ENCODE peak calls at places on chromosomes 1 and 21, in seven cellular contexts. G, O, X, T, I, R and F are unnamed samples.

GRCh38 chr1:172745014-172745413 is 86.1 kb downstream of the FASLG start:
- DNase-seq in R (peak; percentile 91), G (peak; percentile 92), O (peak; percentile 53), I (no peak), T (peak; percentile 89), X (peak; percentile 85), F (peak; percentile 94)

GRCh38 chr1:227661495-227661894 is 73.6 kb downstream of the JMJD4 start:
- DNase-seq in O (no peak), R (no peak), X (no peak), T (no peak), G (no peak), I (no peak), F (no peak)

GRCh38 chr1:227318852-227319607 is 738 bp upstream of the CDC42BPA start:
- DNase-seq in R (peak; percentile 58), I (peak; percentile 38), O (peak; percentile 66), X (no peak), G (peak; percentile 65), T (peak; percentile 56), F (peak; percentile 22)

GRCh38 chr1:46653405-46653853 is 14.7 kb downstream of the ATPAF1 start:
- DNase-seq in R (peak; percentile 89), G (peak; percentile 32), I (no peak), X (no peak), O (peak; percentile 21), T (peak; percentile 69), F (peak; percentile 46)

GRCh38 chr21:41725421-41726021 is 41.3 kb downstream of the RIPK4 start:
- DNase-seq in T (no peak), R (no peak), O (no peak), X (no peak), G (no peak), I (no peak), F (no peak)

GRCh38 chr1:77540501-77541161 is 141.8 kb downstream of the ZZZ3 start:
- DNase-seq in X (no peak), O (no peak), G (peak; percentile 77), R (peak; percentile 78), I (no peak), T (peak; percentile 51), F (peak; percentile 98)

GRCh38 chr1:67646145-67647035 is 38.6 kb upstream of the GADD45A start:
- DNase-seq in X (no peak), T (peak; percentile 23), O (peak; percentile 48), G (peak; percentile 54), R (peak; percentile 88), I (no peak), F (peak; percentile 30)

GRCh38 chr1:109500886-109501285 is 7.0 kb downstream of the CYB561D1 start:
- DNase-seq in O (no peak), R (peak; percentile 63), T (peak; percentile 90), G (no peak), I (no peak), X (no peak), F (peak; percentile 11)

GRCh38 chr21:36125513-36126121 is 9.3 kb upstream of the CBR3 start:
- DNase-seq in I (peak; percentile 71), R (peak; percentile 62), G (peak; percentile 70), T (peak; percentile 70), X (peak; percentile 63), O (peak; percentile 69), F (peak; percentile 61)

GRCh38 chr1:18903313-18903671 is 937 bp upstream of the ALDH4A1 start:
- DNase-seq in I (no peak), X (peak; percentile 8), O (no peak), T (no peak), G (no peak), R (no peak), F (no peak)

GRCh38 chr1:93769767-93770166 is 88.1 kb upstream of the BCAR3 start:
- DNase-seq in G (no peak), O (no peak), T (no peak), I (no peak), R (no peak), X (no peak), F (no peak)

GRCh38 chr1:24966121-24966723 is 36.1 kb upstream of the RUNX3 start:
- DNase-seq in R (no peak), G (no peak), X (no peak), I (no peak), O (no peak), T (no peak), F (no peak)

GRCh38 chr1:79304131-79304530 is 297.6 kb upstream of the ADGRL4 start:
- DNase-seq in X (no peak), R (peak; percentile 72), T (peak; percentile 30), G (peak; percentile 47), O (no peak), I (no peak), F (peak; percentile 76)

GRCh38 chr1:178565586-178565985 is 52.7 kb downstream of the TEX35 start:
- DNase-seq in O (no peak), R (no peak), T (no peak), I (no peak), X (no peak), G (no peak), F (no peak)

GRCh38 chr1:156740679-156741612 is at the start of gene MRPL24:
- DNase-seq in O (peak; percentile 99), I (peak; percentile 97), T (peak; percentile 99), X (peak; percentile 99), R (peak; percentile 99), G (peak; percentile 100), F (peak; percentile 99)

GRCh38 chr1:230186003-230186863 is 119.2 kb downstream of the GALNT2 start:
- DNase-seq in T (peak; percentile 93), R (peak; percentile 75), I (peak; percentile 69), O (peak; percentile 86), G (peak; percentile 78), X (no peak), F (peak; percentile 92)

GRCh38 chr1:158203693-158204457 is 23.2 kb downstream of the CD1D start:
- DNase-seq in O (peak; percentile 40), X (peak; percentile 75), G (peak; percentile 77), I (no peak), T (peak; percentile 76), R (peak; percentile 74), F (peak; percentile 73)

GRCh38 chr1:9230869-9231533 is 3.6 kb upstream of the H6PD start:
- DNase-seq in I (no peak), G (no peak), O (no peak), T (peak; percentile 36), R (no peak), X (no peak), F (no peak)

GRCh38 chr1:201718346-201719202 is 110.4 kb upstream of the IPO9 start:
- DNase-seq in X (no peak), O (peak; percentile 45), R (no peak), G (no peak), I (no peak), T (no peak), F (no peak)

GRCh38 chr1:182869241-182869666 is 30.1 kb downstream of the DHX9 start:
- DNase-seq in I (no peak), R (no peak), O (no peak), T (no peak), X (no peak), G (no peak), F (no peak)

GRCh38 chr1:107359472-107360241 is 218.8 kb downstream of the NTNG1 start:
- DNase-seq in R (no peak), X (peak; percentile 85), T (no peak), O (no peak), G (no peak), I (no peak), F (no peak)

DNA sequence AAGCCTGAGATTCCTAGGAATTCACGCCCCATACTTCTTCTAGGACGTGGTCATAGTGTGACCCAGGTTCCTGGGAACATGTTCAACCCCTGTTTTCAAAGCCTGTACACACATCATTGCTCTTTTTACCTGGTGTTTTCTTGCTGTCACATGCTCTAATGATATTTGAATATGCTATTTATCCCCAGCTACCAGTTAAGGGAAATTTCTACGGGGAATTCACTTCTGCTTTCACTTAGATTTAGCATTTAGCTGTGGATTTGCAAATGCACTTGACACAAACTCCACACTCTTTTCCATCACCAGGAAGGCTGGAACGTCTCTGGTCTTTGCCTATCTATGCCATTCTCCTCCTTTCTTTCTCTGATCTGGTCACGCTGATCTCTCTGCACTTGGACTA is 11.3 kb upstream of the SAMSN1 start:
- DNase-seq in R (no peak), X (no peak), I (no peak), T (no peak), G (no peak), O (no peak), F (no peak)
- H3K4me3 ChIP-seq in R (no peak overlapping the region), X (no peak overlapping the region), I (no peak overlapping the region), T (no peak overlapping the region), G (no peak overlapping the region), O (no peak overlapping the region), F (no peak overlapping the region)

GRCh38 chr1:173865468-173866164 is 2.2 kb downstream of the GAS5 start:
- DNase-seq in T (no peak), O (no peak), R (no peak), I (no peak), G (peak; percentile 9), X (peak; percentile 33), F (no peak)
- TF ChIP-seq CTCF in T (no peak), O (no peak), R (no peak), I (no peak), G (no peak), X (no peak), F (no peak)

GRCh38 chr1:206929509-206929908 is 7.8 kb upstream of the FCMR start:
- DNase-seq in I (no peak), R (no peak), X (peak; percentile 53), T (no peak), G (no peak), O (no peak), F (no peak)
- H3K4me3 ChIP-seq in I (no peak overlapping the region), R (no peak overlapping the region), X (no peak overlapping the region), T (no peak overlapping the region), G (no peak overlapping the region), O (no peak overlapping the region), F (no peak overlapping the region)

GRCh38 chr1:218872026-218872425 is 301.7 kb upstream of the LYPLAL1 start:
- DNase-seq in X (no peak), I (no peak), G (no peak), O (no peak), T (no peak), R (no peak), F (no peak)

GRCh38 chr1:218866507-218866906 is 307.2 kb upstream of the LYPLAL1 start:
- DNase-seq in G (no peak), X (no peak), R (no peak), I (no peak), O (no peak), T (no peak), F (no peak)

GRCh38 chr1:218869276-218869675 is 304.4 kb upstream of the LYPLAL1 start:
- DNase-seq in T (peak; percentile 32), X (no peak), G (no peak), I (no peak), O (no peak), R (no peak), F (no peak)

GRCh38 chr1:218865591-218865990 is 308.1 kb upstream of the LYPLAL1 start:
- DNase-seq in R (peak; percentile 26), X (no peak), I (no peak), O (no peak), T (peak; percentile 47), G (peak; percentile 81), F (peak; percentile 52)

DNA sequence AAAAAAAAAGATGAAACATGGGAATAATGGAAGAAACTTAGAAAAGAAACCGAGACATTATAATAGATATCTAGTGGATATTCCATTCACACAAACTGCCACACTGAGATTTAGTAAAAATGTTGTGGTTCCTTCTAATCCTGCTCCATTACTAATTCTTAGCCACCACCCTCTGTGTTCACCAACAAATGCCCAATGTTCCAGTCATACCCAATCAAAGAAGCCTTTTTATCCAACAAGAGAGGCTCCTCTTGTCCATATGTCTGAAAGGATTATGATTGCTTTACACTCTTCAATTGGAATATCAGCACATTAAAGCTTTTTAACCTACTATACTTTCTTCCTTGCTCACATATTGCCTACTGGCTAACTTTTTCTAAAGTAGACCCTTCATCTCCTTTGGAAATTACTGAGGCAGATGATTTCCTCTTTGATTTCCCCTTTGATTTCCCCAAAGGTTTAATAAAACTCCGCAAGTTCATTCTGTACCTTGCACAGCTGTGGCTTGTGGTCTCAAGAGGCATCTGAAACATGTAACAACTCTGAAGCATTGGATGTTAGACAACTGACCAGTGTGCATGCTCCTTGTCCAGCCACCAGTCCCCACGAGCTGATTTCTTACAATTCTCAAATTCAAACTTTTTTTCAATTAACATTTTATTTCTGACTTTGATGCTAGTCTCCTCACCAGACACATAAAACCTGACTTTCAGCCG is 305.6 kb upstream of the LYPLAL1 start:
- DNase-seq in T (no peak), O (no peak), I (no peak), R (no peak), X (no peak), G (peak; percentile 34), F (no peak)
- TF ChIP-seq CTCF in T (no peak), O (no peak), I (no peak), R (no peak), X (no peak), G (no peak), F (no peak)